ENCODE peak calls at places on chromosomes 5 and 9, in four cellular contexts. B is transverse colon, O is tibial artery, A is GM13977. U is an unnamed sample.

GRCh38 chr5:11658341-11658740 is 245.9 kb downstream of the CTNND2 start:
- DNase-seq in A (no peak), O (no peak), B (no peak), U (no peak)

GRCh38 chr9:10026585-10026984 is 586.2 kb downstream of the PTPRD start:
- DNase-seq in O (no peak), B (no peak), A (no peak), U (no peak)

GRCh38 chr9:124758061-124758460 is 13.1 kb downstream of the NR6A1 start:
- DNase-seq in O (no peak), A (no peak), B (no peak), U (no peak)

GRCh38 chr9:135230817-135231520 is 143.5 kb downstream of the OLFM1 start:
- DNase-seq in O (no peak), B (no peak), A (no peak), U (no peak)

GRCh38 chr5:7849531-7850240 is 1.2 kb downstream of the CFAP90 start:
- DNase-seq in O (no peak), A (no peak), B (no peak), U (no peak)

GRCh38 chr5:181133610-181134231 is 2.8 kb upstream of the OR2V1 start:
- DNase-seq in A (no peak), B (peak; percentile 51), O (peak; percentile 76), U (no peak)

GRCh38 chr5:34484591-34485228 is 171.4 kb upstream of the RAI14 start:
- DNase-seq in B (no peak), O (no peak), A (no peak), U (no peak)

GRCh38 chr9:32350682-32351081 is 33.8 kb upstream of the ACO1 start:
- DNase-seq in B (no peak), O (no peak), A (no peak), U (no peak)

GRCh38 chr5:30099634-30100033 is 1093.9 kb upstream of the CDH6 start:
- DNase-seq in A (no peak), O (no peak), B (no peak), U (no peak)

GRCh38 chr9:82445556-82445955 is 457.0 kb downstream of the SPATA31D1 start:
- DNase-seq in A (no peak), B (no peak), O (no peak), U (no peak)

GRCh38 chr5:79938468-79938867 is 52.6 kb downstream of the MTX3 start:
- DNase-seq in O (no peak), A (no peak), B (no peak), U (no peak)

GRCh38 chr5:88144219-88145040 is 124.2 kb downstream of the TMEM161B start:
- DNase-seq in B (no peak), O (no peak), A (no peak), U (no peak)

GRCh38 chr5:37850128-37850865 is 10.5 kb upstream of the GDNF start:
- DNase-seq in O (no peak), A (no peak), B (no peak), U (no peak)

GRCh38 chr9:93252781-93253530 is 69.0 kb downstream of the WNK2 start:
- DNase-seq in A (no peak), B (peak; percentile 3), O (peak; percentile 46), U (no peak)

GRCh38 chr5:14263700-14264099 is 120.6 kb downstream of the TRIO start:
- DNase-seq in A (no peak), O (no peak), B (no peak), U (no peak)

GRCh38 chr9:136426787-136427186 is 12.9 kb downstream of the INPP5E start:
- DNase-seq in O (no peak), B (no peak), A (no peak), U (no peak)

GRCh38 chr5:140996055-140996454 is 29.8 kb downstream of the PCDHAC2 start:
- DNase-seq in B (no peak), A (no peak), O (no peak), U (no peak)

GRCh38 chr5:134146651-134147544 is 29.9 kb downstream of the SKP1 start:
- DNase-seq in O (peak; percentile 51), B (no peak), A (no peak), U (no peak)

GRCh38 chr9:132798817-132799790 is 79.0 kb downstream of the AK8 start:
- DNase-seq in A (no peak), B (peak; percentile 71), O (no peak), U (no peak)

GRCh38 chr9:114804504-114804903 is 1.3 kb downstream of the TNFSF15 start:
- DNase-seq in A (no peak), B (peak; percentile 79), O (no peak), U (no peak)

GRCh38 chr5:138784590-138784989 is 31.4 kb downstream of the CTNNA1 start:
- DNase-seq in A (no peak), B (no peak), O (no peak), U (no peak)

GRCh38 chr9:131432597-131433301 is 38.9 kb downstream of the PRRC2B start:
- DNase-seq in O (peak; percentile 65), B (no peak), A (no peak), U (no peak)

GRCh38 chr9:98536542-98537173 is 172.1 kb downstream of the GABBR2 start:
- DNase-seq in A (peak; percentile 50), B (peak; percentile 31), O (no peak), U (peak; percentile 59)

GRCh38 chr9:69173891-69174644 is at the start of gene TJP2:
- DNase-seq in A (peak; percentile 80), B (peak; percentile 30), O (peak; percentile 86), U (peak; percentile 71)

GRCh38 chr5:141657937-141658545 is 6.8 kb upstream of the FCHSD1 start:
- DNase-seq in B (no peak), A (peak; percentile 75), O (no peak), U (peak; percentile 56)

GRCh38 chr5:10059611-10060379 is 189.9 kb downstream of the ATPSCKMT start:
- DNase-seq in O (no peak), B (no peak), A (no peak), U (peak; percentile 31)

GRCh38 chr5:87136096-87136495 is 131.6 kb upstream of the RASA1 start:
- DNase-seq in O (no peak), A (no peak), B (no peak), U (no peak)

GRCh38 chr5:132080595-132080994 is 7.0 kb downstream of the CSF2 start:
- DNase-seq in B (no peak), A (no peak), O (no peak), U (no peak)

GRCh38 chr9:109817846-109818472 is 38.0 kb downstream of the PALM2AKAP2 start:
- DNase-seq in A (peak; percentile 53), O (peak; percentile 72), B (peak; percentile 60), U (peak; percentile 46)

GRCh38 chr5:135454946-135455345 is 2.8 kb upstream of the TIFAB start:
- DNase-seq in O (peak; percentile 45), A (no peak), B (no peak), U (no peak)

GRCh38 chr5:74977475-74977874 is 74.9 kb downstream of the GCNT4 start:
- DNase-seq in A (no peak), O (no peak), B (no peak), U (no peak)

GRCh38 chr9:72022846-72023245 is 37.6 kb downstream of the C9orf57 start:
- DNase-seq in O (no peak), A (no peak), B (peak; percentile 25), U (no peak)

DNA sequence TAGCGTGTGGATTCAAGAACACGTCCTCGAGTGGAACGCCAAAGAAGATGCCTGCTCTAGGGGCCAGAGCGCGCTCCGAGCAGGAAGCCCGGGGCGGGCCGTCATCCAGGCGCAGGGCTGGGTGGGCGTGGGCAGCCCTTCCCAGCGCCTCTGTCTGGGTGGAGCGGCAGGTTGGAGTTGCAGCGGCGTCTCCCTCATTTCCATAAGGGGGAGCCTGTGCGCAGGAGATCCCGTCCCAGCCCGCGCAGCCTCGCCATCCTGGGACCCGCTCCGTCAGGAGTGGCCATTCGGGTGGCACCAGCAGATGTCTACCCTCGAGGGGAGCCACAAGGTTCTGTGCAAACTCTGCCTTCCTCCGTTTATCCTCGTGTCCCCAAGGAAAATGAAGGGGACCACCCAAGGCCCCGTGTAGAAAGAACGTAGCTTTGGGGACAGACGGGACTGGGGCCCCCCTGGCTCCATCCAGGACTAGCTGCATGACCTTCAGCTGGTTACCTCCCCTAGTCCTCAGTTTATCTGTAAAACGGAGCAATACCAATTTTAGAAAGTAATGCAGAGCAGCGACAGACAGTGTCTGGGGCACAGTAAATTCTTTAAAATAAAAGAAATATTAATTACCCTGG is 155.5 kb upstream of the SMIM23 start:
- DNase-seq in B (peak; percentile 30), A (no peak), O (no peak), U (no peak)
- TF ChIP-seq CTCF in B (no peak), A (no peak), O (peak; percentile 30), U (no peak)

DNA sequence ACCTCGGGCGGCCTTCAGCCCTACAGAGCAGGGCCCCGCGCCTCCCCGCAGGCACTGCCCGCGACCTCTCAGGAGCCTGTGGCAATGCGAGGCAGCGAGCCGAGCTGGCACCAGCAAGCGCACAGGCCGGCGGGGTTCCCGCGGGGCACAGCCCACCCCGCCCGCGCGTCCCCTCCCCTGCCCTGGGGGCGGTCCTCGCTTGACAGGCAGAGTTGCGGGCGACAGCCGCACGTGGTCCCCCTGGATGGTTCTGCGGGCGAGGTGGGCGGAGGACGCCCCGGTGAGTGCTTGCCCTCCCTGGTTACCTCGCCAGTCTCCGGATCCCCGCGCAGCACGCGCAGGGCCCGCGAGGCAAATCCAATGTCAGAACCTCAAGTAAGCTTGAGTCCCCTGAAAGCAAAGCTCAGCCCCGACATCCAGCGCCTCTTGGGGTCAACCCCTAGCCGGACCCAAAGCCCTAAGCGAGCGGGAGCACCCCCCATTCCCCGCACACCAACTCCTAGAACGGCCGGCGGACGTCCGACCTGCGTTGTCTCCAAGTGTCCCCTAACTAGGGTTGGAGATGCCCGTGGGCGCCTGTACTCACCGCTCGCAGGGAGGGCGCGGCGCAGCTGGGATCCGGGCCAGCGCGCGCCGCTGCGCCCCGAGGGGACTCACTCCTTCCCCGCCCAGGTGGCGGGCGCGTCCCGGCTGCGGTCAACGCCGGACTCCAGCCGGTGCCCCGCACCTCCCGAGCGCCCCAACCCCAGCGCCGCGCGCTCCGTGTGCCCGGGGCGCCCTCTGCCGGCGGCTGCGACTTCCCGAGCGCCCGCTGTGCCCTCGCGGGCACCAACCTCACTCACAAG is at the start of gene DRD1:
- DNase-seq in B (peak; percentile 26), O (no peak), A (peak; percentile 83), U (peak; percentile 73)
- TF ChIP-seq CTCF in B (no peak), O (peak; percentile 84), A (peak; percentile 82), U (peak; percentile 63)

DNA sequence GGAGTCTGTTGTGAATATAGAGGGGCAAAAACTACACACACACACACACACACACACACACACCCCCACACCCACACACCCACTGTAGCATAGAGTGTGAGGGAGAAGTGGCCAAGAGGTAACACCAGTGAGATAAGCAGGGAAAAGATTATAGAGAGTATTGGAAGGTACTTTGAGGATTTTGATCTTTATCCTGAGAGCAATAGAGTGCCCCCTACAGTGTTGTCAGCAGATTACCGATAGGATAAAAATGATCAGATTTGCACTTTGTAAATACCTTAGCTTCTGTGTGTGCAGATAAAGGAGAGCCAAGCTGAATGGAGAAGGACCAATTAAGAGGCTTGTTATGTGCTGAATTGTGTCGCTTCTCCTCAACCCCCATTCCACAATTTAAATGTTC is 32.3 kb downstream of the ERCC6L2 start:
- DNase-seq in O (no peak), A (no peak), B (no peak), U (no peak)
- TF ChIP-seq CTCF in O (no peak), A (peak; percentile 42), B (no peak), U (peak; percentile 39)

DNA sequence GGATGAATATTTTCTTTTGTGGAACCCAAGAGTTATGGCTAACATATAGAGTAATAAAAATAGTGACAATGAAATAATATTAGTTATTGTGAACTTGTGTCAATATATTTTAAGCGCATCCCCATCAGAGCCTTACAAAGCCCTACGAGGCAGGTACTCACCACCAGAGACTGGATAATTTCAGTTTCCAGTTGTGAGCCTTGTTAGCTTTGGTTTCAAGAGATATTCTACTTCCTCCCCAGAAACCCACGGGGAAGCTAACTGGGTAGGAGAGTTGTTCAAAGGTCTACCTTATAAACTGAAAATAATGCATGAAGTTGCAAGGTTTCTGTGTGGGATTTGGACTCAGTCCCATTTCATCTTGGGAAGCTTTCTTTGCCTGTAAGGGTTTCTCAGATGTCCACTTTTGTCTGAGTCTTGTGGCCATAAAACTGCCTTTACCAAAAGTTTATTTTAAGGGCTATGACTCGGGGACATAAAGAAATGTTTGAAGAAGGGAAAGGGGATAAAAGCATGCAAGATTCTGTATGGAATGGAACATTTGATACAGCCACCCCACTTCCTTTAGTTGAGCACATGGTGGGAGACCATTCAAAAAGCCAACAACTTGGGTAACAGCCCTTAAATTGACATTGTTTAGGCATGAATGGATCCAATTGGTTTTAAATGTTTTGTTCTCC is 57.4 kb upstream of the ANKRD55 start:
- DNase-seq in O (no peak), B (no peak), A (no peak), U (no peak)
- TF ChIP-seq CTCF in O (no peak), B (no peak), A (no peak), U (no peak)

U was measured in GM10248.